ENCODE peak calls at places on chromosome 7, in ten cellular contexts. One of them, this sample, is unnamed.

GRCh38 chr7:55961994-55962393 is 2.4 kb upstream of the NIPSNAP2 start:
- DNase-seq in GF-D8: no peak
- DNase-seq in iPS DF 19.7: no peak
- DNase-seq in AML-193: no peak
- DNase-seq in skeletal muscle cell: no peak
- DNase-seq in neural progenitor cell: no peak
- DNase-seq in activated CD4-positive, alpha-beta T cell treated with anti-CD3 and anti-CD28 coated beads for 24 hours: no peak
- DNase-seq in activated T-helper 9 cell treated with anti-CD3 and anti-CD28 coated beads, Interleukin-2, amount 50 U/mL, for 16 hours: no peak
- DNase-seq in activated CD4-positive, CD25-positive, alpha-beta regulatory T cell: no peak
- DNase-seq in coronary artery: no peak
- DNase-seq in this sample: no peak

GRCh38 chr7:122416316-122416925 is 111.9 kb upstream of the FEZF1 start:
- DNase-seq in GF-D8: no peak
- DNase-seq in iPS DF 19.7: no peak
- DNase-seq in AML-193: no peak
- DNase-seq in skeletal muscle cell: no peak
- DNase-seq in neural progenitor cell: no peak
- DNase-seq in activated CD4-positive, alpha-beta T cell treated with anti-CD3 and anti-CD28 coated beads for 24 hours: no peak
- DNase-seq in activated T-helper 9 cell treated with anti-CD3 and anti-CD28 coated beads, Interleukin-2, amount 50 U/mL, for 16 hours: no peak
- DNase-seq in activated CD4-positive, CD25-positive, alpha-beta regulatory T cell: no peak
- DNase-seq in coronary artery: no peak
- DNase-seq in this sample: no peak

GRCh38 chr7:37832194-37832593 is 16.2 kb upstream of the NME8 start:
- DNase-seq in GF-D8: peak
- DNase-seq in iPS DF 19.7: no peak
- DNase-seq in AML-193: peak
- DNase-seq in skeletal muscle cell: no peak
- DNase-seq in neural progenitor cell: no peak
- DNase-seq in activated CD4-positive, alpha-beta T cell treated with anti-CD3 and anti-CD28 coated beads for 24 hours: no peak
- DNase-seq in activated T-helper 9 cell treated with anti-CD3 and anti-CD28 coated beads, Interleukin-2, amount 50 U/mL, for 16 hours: no peak
- DNase-seq in activated CD4-positive, CD25-positive, alpha-beta regulatory T cell: no peak
- DNase-seq in coronary artery: no peak
- DNase-seq in this sample: no peak

GRCh38 chr7:72504057-72504456 is 91.9 kb upstream of the CALN1 start:
- DNase-seq in GF-D8: no peak
- DNase-seq in iPS DF 19.7: no peak
- DNase-seq in AML-193: no peak
- DNase-seq in skeletal muscle cell: no peak
- DNase-seq in neural progenitor cell: no peak
- DNase-seq in activated CD4-positive, alpha-beta T cell treated with anti-CD3 and anti-CD28 coated beads for 24 hours: no peak
- DNase-seq in activated T-helper 9 cell treated with anti-CD3 and anti-CD28 coated beads, Interleukin-2, amount 50 U/mL, for 16 hours: no peak
- DNase-seq in activated CD4-positive, CD25-positive, alpha-beta regulatory T cell: no peak
- DNase-seq in coronary artery: no peak
- DNase-seq in this sample: no peak

GRCh38 chr7:22572937-22573336 is 72.9 kb upstream of the STEAP1B start:
- DNase-seq in GF-D8: no peak
- DNase-seq in iPS DF 19.7: no peak
- DNase-seq in AML-193: no peak
- DNase-seq in skeletal muscle cell: no peak
- DNase-seq in neural progenitor cell: no peak
- DNase-seq in activated CD4-positive, alpha-beta T cell treated with anti-CD3 and anti-CD28 coated beads for 24 hours: no peak
- DNase-seq in activated T-helper 9 cell treated with anti-CD3 and anti-CD28 coated beads, Interleukin-2, amount 50 U/mL, for 16 hours: no peak
- DNase-seq in activated CD4-positive, CD25-positive, alpha-beta regulatory T cell: no peak
- DNase-seq in coronary artery: no peak
- DNase-seq in this sample: no peak

GRCh38 chr7:140696024-140696678 is 357 bp upstream of the NDUFB2 start:
- DNase-seq in GF-D8: no peak
- DNase-seq in iPS DF 19.7: no peak
- DNase-seq in AML-193: peak
- DNase-seq in skeletal muscle cell: peak
- DNase-seq in neural progenitor cell: peak
- DNase-seq in activated CD4-positive, alpha-beta T cell treated with anti-CD3 and anti-CD28 coated beads for 24 hours: peak
- DNase-seq in activated T-helper 9 cell treated with anti-CD3 and anti-CD28 coated beads, Interleukin-2, amount 50 U/mL, for 16 hours: peak
- DNase-seq in activated CD4-positive, CD25-positive, alpha-beta regulatory T cell: peak
- DNase-seq in coronary artery: no peak
- DNase-seq in this sample: peak

GRCh38 chr7:155378580-155378934 is 79.4 kb upstream of the EN2 start:
- DNase-seq in GF-D8: no peak
- DNase-seq in iPS DF 19.7: no peak
- DNase-seq in AML-193: no peak
- DNase-seq in skeletal muscle cell: no peak
- DNase-seq in neural progenitor cell: no peak
- DNase-seq in activated CD4-positive, alpha-beta T cell treated with anti-CD3 and anti-CD28 coated beads for 24 hours: no peak
- DNase-seq in activated T-helper 9 cell treated with anti-CD3 and anti-CD28 coated beads, Interleukin-2, amount 50 U/mL, for 16 hours: no peak
- DNase-seq in activated CD4-positive, CD25-positive, alpha-beta regulatory T cell: no peak
- DNase-seq in coronary artery: no peak
- DNase-seq in this sample: no peak

GRCh38 chr7:3232228-3232627 is 68.8 kb upstream of the SDK1 start:
- DNase-seq in GF-D8: no peak
- DNase-seq in iPS DF 19.7: no peak
- DNase-seq in AML-193: no peak
- DNase-seq in skeletal muscle cell: peak
- DNase-seq in neural progenitor cell: no peak
- DNase-seq in activated CD4-positive, alpha-beta T cell treated with anti-CD3 and anti-CD28 coated beads for 24 hours: no peak
- DNase-seq in activated T-helper 9 cell treated with anti-CD3 and anti-CD28 coated beads, Interleukin-2, amount 50 U/mL, for 16 hours: no peak
- DNase-seq in activated CD4-positive, CD25-positive, alpha-beta regulatory T cell: no peak
- DNase-seq in coronary artery: no peak
- DNase-seq in this sample: peak

GRCh38 chr7:25894002-25894901 is 257.7 kb upstream of the NFE2L3 start:
- DNase-seq in GF-D8: peak
- DNase-seq in iPS DF 19.7: no peak
- DNase-seq in AML-193: no peak
- DNase-seq in skeletal muscle cell: no peak
- DNase-seq in neural progenitor cell: peak
- DNase-seq in activated CD4-positive, alpha-beta T cell treated with anti-CD3 and anti-CD28 coated beads for 24 hours: no peak
- DNase-seq in activated T-helper 9 cell treated with anti-CD3 and anti-CD28 coated beads, Interleukin-2, amount 50 U/mL, for 16 hours: no peak
- DNase-seq in activated CD4-positive, CD25-positive, alpha-beta regulatory T cell: no peak
- DNase-seq in coronary artery: no peak
- DNase-seq in this sample: no peak

GRCh38 chr7:40879941-40880558 is 745.2 kb downstream of the SUGCT start:
- DNase-seq in GF-D8: no peak
- DNase-seq in iPS DF 19.7: no peak
- DNase-seq in AML-193: no peak
- DNase-seq in skeletal muscle cell: peak
- DNase-seq in neural progenitor cell: no peak
- DNase-seq in activated CD4-positive, alpha-beta T cell treated with anti-CD3 and anti-CD28 coated beads for 24 hours: no peak
- DNase-seq in activated T-helper 9 cell treated with anti-CD3 and anti-CD28 coated beads, Interleukin-2, amount 50 U/mL, for 16 hours: no peak
- DNase-seq in activated CD4-positive, CD25-positive, alpha-beta regulatory T cell: no peak
- DNase-seq in coronary artery: no peak
- DNase-seq in this sample: no peak

This sample was measured in osteocyte.